ENCODE peak calls at places on chromosomes 13 and 19, in seven cellular contexts. N is MCF 10A; K is lung microvascular endothelial cell; C is nucleus accumbens; H is astrocyte of the spinal cord; I is activated naive CD4-positive, alpha-beta T cell treated with anti-CD3 and anti-CD28 coated beads for 36 hours; Q is activated gamma-delta T cell treated with anti-CD3 and anti-CD28 coated beads, Interleukin-2, amount 50 U/mL, for 16 hours. W is an unnamed sample.

GRCh38 chr19:4473011-4473410 is 914 bp downstream of the HDGFL2 start:
- DNase-seq in C (no peak), H (no peak), I (no peak), Q (no peak), K (no peak), N (no peak), W (no peak)

GRCh38 chr13:48318714-48319457 is 15.3 kb downstream of the RB1 start:
- DNase-seq in N (no peak), K (no peak), Q (no peak), H (no peak), I (peak), C (no peak), W (no peak)

GRCh38 chr19:3544742-3545668 is 6.0 kb downstream of the TEKTIP1 start:
- DNase-seq in Q (peak), C (peak), K (peak), H (peak), N (peak), I (peak), W (peak)

GRCh38 chr13:110726726-110727125 is 13.2 kb downstream of the ING1 start:
- DNase-seq in K (peak), H (no peak), N (no peak), I (peak), Q (peak), C (no peak), W (no peak)

GRCh38 chr13:24642236-24642635 is 38.0 kb upstream of the ATP12A start:
- DNase-seq in I (no peak), C (no peak), N (no peak), H (no peak), Q (no peak), K (no peak), W (no peak)

GRCh38 chr13:37277435-37278144 is 172.1 kb upstream of the CSNK1A1L start:
- DNase-seq in H (no peak), C (no peak), Q (no peak), K (no peak), N (peak), I (no peak), W (peak)

GRCh38 chr19:48741222-48741999 is 1.0 kb upstream of the RASIP1 start:
- DNase-seq in Q (no peak), H (no peak), I (peak), N (peak), C (no peak), K (peak), W (peak)

GRCh38 chr19:45470147-45471081 is 2.6 kb downstream of the FOSB start:
- DNase-seq in I (no peak), Q (no peak), C (no peak), K (peak), N (peak), H (peak), W (peak)

GRCh38 chr13:95243207-95243606 is 58.0 kb downstream of the ABCC4 start:
- DNase-seq in K (no peak), H (no peak), C (no peak), I (no peak), N (no peak), Q (no peak), W (no peak)

GRCh38 chr19:28289294-28290063 is 923.5 kb downstream of the UQCRFS1 start:
- DNase-seq in K (peak), I (no peak), Q (no peak), C (peak), H (peak), N (no peak), W (no peak)

W was measured in RWPE1.